ENCODE peak calls at places on chromosomes 3 and 15, in four cellular contexts. One of them, this sample, is unnamed.

GRCh38 chr3:148962513-148962912 is 28.8 kb upstream of the GYG1 start:
- DNase-seq in endothelial cell: peak; percentile 31
- DNase-seq in lower leg skin: no peak
- DNase-seq in AG09319: peak; percentile 20
- DNase-seq in this sample: no peak

GRCh38 chr15:85485956-85486567 is 105.7 kb downstream of the AKAP13 start:
- DNase-seq in endothelial cell: peak; percentile 59
- DNase-seq in lower leg skin: no peak
- DNase-seq in AG09319: peak; percentile 31
- DNase-seq in this sample: peak; percentile 56

GRCh38 chr15:66878761-66879160 is 176.7 kb downstream of the SMAD6 start:
- DNase-seq in endothelial cell: no peak
- DNase-seq in lower leg skin: peak; percentile 66
- DNase-seq in AG09319: no peak
- DNase-seq in this sample: no peak

GRCh38 chr15:40782609-40783227 is 12.9 kb downstream of the C15orf62 start:
- DNase-seq in endothelial cell: peak; percentile 70
- DNase-seq in lower leg skin: peak; percentile 91
- DNase-seq in AG09319: no peak
- DNase-seq in this sample: peak; percentile 70

GRCh38 chr3:134601539-134602439 is 49.0 kb downstream of the KY start:
- DNase-seq in endothelial cell: peak; percentile 71
- DNase-seq in lower leg skin: no peak
- DNase-seq in AG09319: no peak
- DNase-seq in this sample: no peak

GRCh38 chr3:52171577-52172261 is 17.5 kb upstream of the POC1A start:
- DNase-seq in endothelial cell: no peak
- DNase-seq in lower leg skin: no peak
- DNase-seq in AG09319: peak; percentile 38
- DNase-seq in this sample: no peak

GRCh38 chr3:50100956-50101845 is 12.5 kb downstream of the RBM5 start:
- DNase-seq in endothelial cell: no peak
- DNase-seq in lower leg skin: no peak
- DNase-seq in AG09319: no peak
- DNase-seq in this sample: no peak

GRCh38 chr3:124879395-124879723 is 7.8 kb downstream of the ITGB5 start:
- DNase-seq in endothelial cell: no peak
- DNase-seq in lower leg skin: no peak
- DNase-seq in AG09319: no peak
- DNase-seq in this sample: no peak

GRCh38 chr15:90465140-90465929 is 64.4 kb upstream of the CRTC3 start:
- DNase-seq in endothelial cell: no peak
- DNase-seq in lower leg skin: no peak
- DNase-seq in AG09319: no peak
- DNase-seq in this sample: no peak

GRCh38 chr15:58378241-58379085 is 53.3 kb upstream of the LIPC start:
- DNase-seq in endothelial cell: no peak
- DNase-seq in lower leg skin: no peak
- DNase-seq in AG09319: no peak
- DNase-seq in this sample: no peak

GRCh38 chr3:125194061-125194848 is 18.3 kb downstream of the SLC12A8 start:
- DNase-seq in endothelial cell: no peak
- DNase-seq in lower leg skin: no peak
- DNase-seq in AG09319: no peak
- DNase-seq in this sample: no peak

GRCh38 chr15:19987389-19988048 is 554.1 kb downstream of the GOLGA6L6 start:
- DNase-seq in endothelial cell: no peak
- DNase-seq in lower leg skin: no peak
- DNase-seq in AG09319: no peak
- DNase-seq in this sample: no peak

GRCh38 chr3:104425416-104425815 is 941.3 kb upstream of the ALCAM start:
- DNase-seq in endothelial cell: no peak
- DNase-seq in lower leg skin: no peak
- DNase-seq in AG09319: no peak
- DNase-seq in this sample: no peak

GRCh38 chr15:70469651-70470555 is 293.5 kb downstream of the UACA start:
- DNase-seq in endothelial cell: no peak
- DNase-seq in lower leg skin: no peak
- DNase-seq in AG09319: no peak
- DNase-seq in this sample: peak; percentile 23

GRCh38 chr3:49869525-49870126 is at the start of gene CAMKV:
- DNase-seq in endothelial cell: peak; percentile 45
- DNase-seq in lower leg skin: no peak
- DNase-seq in AG09319: no peak
- DNase-seq in this sample: no peak

GRCh38 chr3:84974347-84974746 is 15.6 kb downstream of the CADM2 start:
- DNase-seq in endothelial cell: no peak
- DNase-seq in lower leg skin: no peak
- DNase-seq in AG09319: no peak
- DNase-seq in this sample: no peak

GRCh38 chr3:8421711-8422110 is 79.9 kb upstream of the LMCD1 start:
- DNase-seq in endothelial cell: no peak
- DNase-seq in lower leg skin: no peak
- DNase-seq in AG09319: no peak
- DNase-seq in this sample: no peak

GRCh38 chr3:192372627-192373026 is 354.7 kb downstream of the FGF12 start:
- DNase-seq in endothelial cell: no peak
- DNase-seq in lower leg skin: no peak
- DNase-seq in AG09319: no peak
- DNase-seq in this sample: no peak

GRCh38 chr3:63328386-63328785 is 50.3 kb downstream of the SYNPR start:
- DNase-seq in endothelial cell: no peak
- DNase-seq in lower leg skin: no peak
- DNase-seq in AG09319: no peak
- DNase-seq in this sample: no peak

GRCh38 chr15:43518073-43518761 is 809 bp downstream of the MAP1A start:
- DNase-seq in endothelial cell: no peak
- DNase-seq in lower leg skin: peak; percentile 75
- DNase-seq in AG09319: no peak
- DNase-seq in this sample: no peak

GRCh38 chr3:49910409-49911123 is 6.9 kb upstream of the MST1R start:
- DNase-seq in endothelial cell: no peak
- DNase-seq in lower leg skin: no peak
- DNase-seq in AG09319: no peak
- DNase-seq in this sample: no peak

GRCh38 chr3:137768361-137769320 is 4.5 kb downstream of the SOX14 start:
- DNase-seq in endothelial cell: peak; percentile 50
- DNase-seq in lower leg skin: no peak
- DNase-seq in AG09319: no peak
- DNase-seq in this sample: no peak

GRCh38 chr15:100726426-100727190 is 124.2 kb downstream of the ASB7 start:
- DNase-seq in endothelial cell: no peak
- DNase-seq in lower leg skin: peak; percentile 76
- DNase-seq in AG09319: no peak
- DNase-seq in this sample: no peak

GRCh38 chr15:59294961-59295741 is 77.5 kb downstream of the MYO1E start:
- DNase-seq in endothelial cell: no peak
- DNase-seq in lower leg skin: peak; percentile 83
- DNase-seq in AG09319: peak; percentile 69
- DNase-seq in this sample: no peak

GRCh38 chr3:58637509-58637908 is 29.1 kb downstream of the FAM3D start:
- DNase-seq in endothelial cell: no peak
- DNase-seq in lower leg skin: no peak
- DNase-seq in AG09319: no peak
- DNase-seq in this sample: no peak

GRCh38 chr15:100986158-100986896 is 67.2 kb downstream of the LRRK1 start:
- DNase-seq in endothelial cell: no peak
- DNase-seq in lower leg skin: no peak
- DNase-seq in AG09319: no peak
- DNase-seq in this sample: no peak

GRCh38 chr3:195703776-195704175 is 17.0 kb upstream of the MUC20 start:
- DNase-seq in endothelial cell: no peak
- DNase-seq in lower leg skin: no peak
- DNase-seq in AG09319: no peak
- DNase-seq in this sample: no peak

GRCh38 chr15:69679623-69680228 is 227.1 kb downstream of the RPLP1 start:
- DNase-seq in endothelial cell: no peak
- DNase-seq in lower leg skin: no peak
- DNase-seq in AG09319: no peak
- DNase-seq in this sample: no peak

GRCh38 chr15:45167631-45168205 is 20.0 kb downstream of the SHF start:
- DNase-seq in endothelial cell: no peak
- DNase-seq in lower leg skin: no peak
- DNase-seq in AG09319: no peak
- DNase-seq in this sample: no peak

GRCh38 chr3:113097821-113098516 is 107.2 kb downstream of the GTPBP8 start:
- DNase-seq in endothelial cell: no peak
- DNase-seq in lower leg skin: no peak
- DNase-seq in AG09319: no peak
- DNase-seq in this sample: no peak

GRCh38 chr15:76333309-76333708 is 3.3 kb upstream of the ISL2 start:
- DNase-seq in endothelial cell: no peak
- DNase-seq in lower leg skin: peak; percentile 37
- DNase-seq in AG09319: no peak
- DNase-seq in this sample: no peak

GRCh38 chr3:156184156-156184555 is 63.8 kb downstream of the KCNAB1 start:
- DNase-seq in endothelial cell: no peak
- DNase-seq in lower leg skin: no peak
- DNase-seq in AG09319: no peak
- DNase-seq in this sample: no peak

GRCh38 chr3:195106418-195106906 is 164.5 kb downstream of the XXYLT1 start:
- DNase-seq in endothelial cell: peak; percentile 80
- DNase-seq in lower leg skin: peak; percentile 93
- DNase-seq in AG09319: no peak
- DNase-seq in this sample: peak; percentile 67

DNA sequence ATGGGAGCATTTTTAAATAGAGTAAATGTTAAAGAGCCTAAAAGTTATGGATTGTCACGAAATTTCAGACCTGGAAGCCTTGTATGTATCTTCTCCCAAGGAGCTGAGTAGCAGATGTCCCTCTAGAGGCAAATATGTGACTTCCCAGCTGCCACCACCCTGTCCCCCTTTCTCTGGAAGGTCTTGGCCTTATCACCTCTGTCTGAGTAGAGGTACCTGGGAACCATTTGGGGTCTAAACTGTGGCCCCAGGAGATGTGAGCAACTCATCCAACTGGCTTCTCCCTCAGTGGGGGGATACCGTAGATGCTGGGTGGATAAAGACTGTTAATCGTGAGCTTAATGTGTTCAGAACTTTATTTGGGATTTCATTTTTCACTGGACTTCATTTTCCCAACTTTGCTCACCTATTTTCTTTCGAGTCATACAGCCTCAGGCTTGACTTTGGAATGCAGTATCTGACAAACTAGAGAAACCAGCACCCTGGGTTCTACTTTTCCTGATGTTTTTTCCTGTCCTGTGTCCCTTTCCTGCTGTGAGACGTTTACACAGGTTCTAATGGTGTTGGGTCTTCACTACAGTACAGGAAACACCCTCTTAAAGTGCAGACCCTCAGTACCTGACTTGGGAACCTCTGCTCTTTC is 53.3 kb upstream of the CCR4 start:
- DNase-seq in endothelial cell: no peak
- DNase-seq in lower leg skin: no peak
- DNase-seq in AG09319: no peak
- DNase-seq in this sample: no peak
- TF ChIP-seq CTCF in endothelial cell: no peak
- TF ChIP-seq CTCF in lower leg skin: no peak
- TF ChIP-seq CTCF in AG09319: no peak
- TF ChIP-seq CTCF in this sample: no peak

DNA sequence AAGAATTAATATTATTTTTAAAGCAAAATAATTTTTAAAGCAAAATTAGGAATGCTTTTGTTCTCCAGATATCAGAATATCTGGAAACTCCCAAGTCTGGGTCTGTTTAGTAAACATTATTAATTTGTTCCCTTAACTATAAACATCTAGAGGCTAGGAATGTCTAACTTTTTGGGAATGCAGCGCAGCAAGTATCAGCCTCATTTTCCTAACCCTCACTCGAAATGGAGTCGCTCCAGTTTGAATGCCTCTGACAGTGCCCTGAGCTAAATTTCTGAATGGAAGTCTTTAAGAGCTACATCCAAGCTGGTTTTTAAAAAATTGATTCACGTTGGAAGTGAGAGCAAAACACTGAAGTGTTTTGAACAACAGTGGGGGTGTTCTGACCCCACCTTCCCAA is 74.4 kb upstream of the WNT7A start:
- DNase-seq in endothelial cell: no peak
- DNase-seq in lower leg skin: no peak
- DNase-seq in AG09319: no peak
- DNase-seq in this sample: no peak
- TF ChIP-seq CTCF in endothelial cell: no peak
- TF ChIP-seq CTCF in lower leg skin: no peak
- TF ChIP-seq CTCF in AG09319: no peak
- TF ChIP-seq CTCF in this sample: no peak

GRCh38 chr3:31094048-31094447 is 199.6 kb upstream of the GADL1 start:
- DNase-seq in endothelial cell: no peak
- DNase-seq in lower leg skin: no peak
- DNase-seq in AG09319: no peak
- DNase-seq in this sample: no peak

GRCh38 chr3:31095254-31095653 is 200.8 kb upstream of the GADL1 start:
- DNase-seq in endothelial cell: no peak
- DNase-seq in lower leg skin: no peak
- DNase-seq in AG09319: no peak
- DNase-seq in this sample: no peak

GRCh38 chr3:31093608-31093990 is 199.1 kb upstream of the GADL1 start:
- DNase-seq in endothelial cell: no peak
- DNase-seq in lower leg skin: no peak
- DNase-seq in AG09319: no peak
- DNase-seq in this sample: no peak

GRCh38 chr3:31092748-31093607 is 198.5 kb upstream of the GADL1 start:
- DNase-seq in endothelial cell: no peak
- DNase-seq in lower leg skin: no peak
- DNase-seq in AG09319: no peak
- DNase-seq in this sample: no peak

DNA sequence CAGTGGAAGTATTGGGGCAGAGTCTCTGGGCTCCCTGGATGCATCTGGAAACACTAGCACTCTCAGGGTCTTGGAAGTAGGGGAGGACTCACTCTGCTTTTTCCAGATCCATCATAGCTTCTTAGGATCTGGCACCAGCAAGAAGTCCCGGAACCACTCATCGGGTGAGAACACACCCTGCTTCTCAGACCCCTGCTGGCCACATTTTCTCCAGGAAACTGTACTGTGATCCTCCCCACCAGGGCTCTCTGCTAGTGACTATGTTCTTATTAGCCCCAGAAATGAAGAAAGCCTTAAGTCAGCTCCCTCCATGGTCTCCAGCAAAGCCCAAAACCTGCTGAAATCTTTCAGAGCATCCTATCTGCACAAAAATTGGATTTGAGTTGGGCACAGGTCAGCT is 197.3 kb upstream of the GADL1 start:
- DNase-seq in endothelial cell: no peak
- DNase-seq in lower leg skin: no peak
- DNase-seq in AG09319: no peak
- DNase-seq in this sample: no peak
- TF ChIP-seq CTCF in endothelial cell: no peak
- TF ChIP-seq CTCF in lower leg skin: no peak
- TF ChIP-seq CTCF in AG09319: no peak
- TF ChIP-seq CTCF in this sample: no peak

DNA sequence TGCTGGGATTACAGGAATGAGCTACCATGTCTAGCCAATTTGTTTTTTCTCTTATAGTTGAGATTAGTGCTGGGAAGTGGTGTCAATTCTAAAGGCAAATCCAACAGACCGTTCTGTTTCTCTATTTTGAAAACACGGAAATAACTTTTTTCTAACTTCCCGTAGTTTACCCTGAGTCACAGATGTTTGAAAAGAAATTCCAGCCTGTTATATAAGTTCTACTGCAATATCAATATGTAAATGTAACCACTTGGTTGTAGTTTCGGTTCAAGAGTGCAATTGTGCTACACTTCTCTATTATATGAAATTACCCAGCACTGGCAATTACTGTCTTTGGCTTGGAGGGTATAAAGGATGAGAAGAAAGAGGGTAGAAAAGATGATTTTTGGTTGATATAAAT is 22.3 kb upstream of the GNB4 start:
- DNase-seq in endothelial cell: no peak
- DNase-seq in lower leg skin: no peak
- DNase-seq in AG09319: no peak
- DNase-seq in this sample: no peak
- TF ChIP-seq CTCF in endothelial cell: no peak
- TF ChIP-seq CTCF in lower leg skin: no peak
- TF ChIP-seq CTCF in AG09319: no peak
- TF ChIP-seq CTCF in this sample: no peak

This sample was measured in CD14-positive monocyte.